ENCODE peak calls at places on chromosomes 6 and 20, in ten cellular contexts. One of them, this sample, is unnamed.

GRCh38 chr6:83893024-83893423 is 33.5 kb downstream of the CYB5R4 start:
- DNase-seq in GM20000: no peak
- DNase-seq in hypothalamus: no peak
- DNase-seq in Caki2: no peak
- DNase-seq in heart left ventricle: no peak
- DNase-seq in NCI-H1092: no peak
- DNase-seq in NCI-H510A treated with DMSO at 0.1 percent for 48 hours: peak
- DNase-seq in nucleus accumbens: no peak
- DNase-seq in glutamatergic neuron: no peak
- DNase-seq in stomach: no peak
- DNase-seq in this sample: no peak

GRCh38 chr6:168126566-168127383 is 47.8 kb upstream of the FRMD1 start:
- DNase-seq in GM20000: no peak
- DNase-seq in hypothalamus: no peak
- DNase-seq in Caki2: no peak
- DNase-seq in heart left ventricle: no peak
- DNase-seq in NCI-H1092: no peak
- DNase-seq in NCI-H510A treated with DMSO at 0.1 percent for 48 hours: no peak
- DNase-seq in nucleus accumbens: no peak
- DNase-seq in glutamatergic neuron: no peak
- DNase-seq in stomach: no peak
- DNase-seq in this sample: no peak

GRCh38 chr6:134550604-134551003 is 232.7 kb upstream of the SGK1 start:
- DNase-seq in GM20000: no peak
- DNase-seq in hypothalamus: no peak
- DNase-seq in Caki2: no peak
- DNase-seq in heart left ventricle: no peak
- DNase-seq in NCI-H1092: no peak
- DNase-seq in NCI-H510A treated with DMSO at 0.1 percent for 48 hours: no peak
- DNase-seq in nucleus accumbens: no peak
- DNase-seq in glutamatergic neuron: no peak
- DNase-seq in stomach: no peak
- DNase-seq in this sample: no peak

GRCh38 chr6:170151235-170152110 is 139.4 kb downstream of the DLL1 start:
- DNase-seq in GM20000: no peak
- DNase-seq in hypothalamus: no peak
- DNase-seq in Caki2: no peak
- DNase-seq in heart left ventricle: peak
- DNase-seq in NCI-H1092: no peak
- DNase-seq in NCI-H510A treated with DMSO at 0.1 percent for 48 hours: peak
- DNase-seq in nucleus accumbens: no peak
- DNase-seq in glutamatergic neuron: no peak
- DNase-seq in stomach: no peak
- DNase-seq in this sample: no peak

GRCh38 chr6:36769676-36770499 is 69.4 kb downstream of the CPNE5 start:
- DNase-seq in GM20000: no peak
- DNase-seq in hypothalamus: no peak
- DNase-seq in Caki2: no peak
- DNase-seq in heart left ventricle: no peak
- DNase-seq in NCI-H1092: no peak
- DNase-seq in NCI-H510A treated with DMSO at 0.1 percent for 48 hours: no peak
- DNase-seq in nucleus accumbens: no peak
- DNase-seq in glutamatergic neuron: no peak
- DNase-seq in stomach: peak
- DNase-seq in this sample: peak

GRCh38 chr20:48578397-48579098 is 249.3 kb downstream of the PREX1 start:
- DNase-seq in GM20000: no peak
- DNase-seq in hypothalamus: no peak
- DNase-seq in Caki2: no peak
- DNase-seq in heart left ventricle: no peak
- DNase-seq in NCI-H1092: no peak
- DNase-seq in NCI-H510A treated with DMSO at 0.1 percent for 48 hours: no peak
- DNase-seq in nucleus accumbens: no peak
- DNase-seq in glutamatergic neuron: no peak
- DNase-seq in stomach: no peak
- DNase-seq in this sample: no peak

GRCh38 chr6:53547166-53547814 is 2.4 kb upstream of the GCLC start:
- DNase-seq in GM20000: no peak
- DNase-seq in hypothalamus: peak
- DNase-seq in Caki2: no peak
- DNase-seq in heart left ventricle: no peak
- DNase-seq in NCI-H1092: peak
- DNase-seq in NCI-H510A treated with DMSO at 0.1 percent for 48 hours: peak
- DNase-seq in nucleus accumbens: no peak
- DNase-seq in glutamatergic neuron: no peak
- DNase-seq in stomach: no peak
- DNase-seq in this sample: no peak

GRCh38 chr20:50580842-50581544 is 70.8 kb downstream of the PTPN1 start:
- DNase-seq in GM20000: no peak
- DNase-seq in hypothalamus: no peak
- DNase-seq in Caki2: no peak
- DNase-seq in heart left ventricle: no peak
- DNase-seq in NCI-H1092: no peak
- DNase-seq in NCI-H510A treated with DMSO at 0.1 percent for 48 hours: no peak
- DNase-seq in nucleus accumbens: no peak
- DNase-seq in glutamatergic neuron: no peak
- DNase-seq in stomach: no peak
- DNase-seq in this sample: no peak

GRCh38 chr6:137415127-137415833 is 78.9 kb downstream of the OLIG3 start:
- DNase-seq in GM20000: peak
- DNase-seq in hypothalamus: peak
- DNase-seq in Caki2: no peak
- DNase-seq in heart left ventricle: peak
- DNase-seq in NCI-H1092: no peak
- DNase-seq in NCI-H510A treated with DMSO at 0.1 percent for 48 hours: no peak
- DNase-seq in nucleus accumbens: peak
- DNase-seq in glutamatergic neuron: peak
- DNase-seq in stomach: peak
- DNase-seq in this sample: peak

GRCh38 chr6:159170333-159170672 is 1.1 kb downstream of the FNDC1 start:
- DNase-seq in GM20000: no peak
- DNase-seq in hypothalamus: no peak
- DNase-seq in Caki2: no peak
- DNase-seq in heart left ventricle: no peak
- DNase-seq in NCI-H1092: no peak
- DNase-seq in NCI-H510A treated with DMSO at 0.1 percent for 48 hours: no peak
- DNase-seq in nucleus accumbens: no peak
- DNase-seq in glutamatergic neuron: no peak
- DNase-seq in stomach: no peak
- DNase-seq in this sample: no peak

GRCh38 chr6:103273048-103273447 is 1586.7 kb downstream of the HACE1 start:
- DNase-seq in GM20000: peak
- DNase-seq in hypothalamus: no peak
- DNase-seq in Caki2: no peak
- DNase-seq in heart left ventricle: no peak
- DNase-seq in NCI-H1092: no peak
- DNase-seq in NCI-H510A treated with DMSO at 0.1 percent for 48 hours: no peak
- DNase-seq in nucleus accumbens: no peak
- DNase-seq in glutamatergic neuron: no peak
- DNase-seq in stomach: no peak
- DNase-seq in this sample: no peak

GRCh38 chr6:133456439-133456838 is 215.3 kb downstream of the EYA4 start:
- DNase-seq in GM20000: no peak
- DNase-seq in hypothalamus: no peak
- DNase-seq in Caki2: no peak
- DNase-seq in heart left ventricle: no peak
- DNase-seq in NCI-H1092: no peak
- DNase-seq in NCI-H510A treated with DMSO at 0.1 percent for 48 hours: no peak
- DNase-seq in nucleus accumbens: no peak
- DNase-seq in glutamatergic neuron: no peak
- DNase-seq in stomach: no peak
- DNase-seq in this sample: no peak

GRCh38 chr6:72083976-72084375 is 197.6 kb downstream of the RIMS1 start:
- DNase-seq in GM20000: no peak
- DNase-seq in hypothalamus: no peak
- DNase-seq in Caki2: no peak
- DNase-seq in heart left ventricle: no peak
- DNase-seq in NCI-H1092: no peak
- DNase-seq in NCI-H510A treated with DMSO at 0.1 percent for 48 hours: no peak
- DNase-seq in nucleus accumbens: no peak
- DNase-seq in glutamatergic neuron: no peak
- DNase-seq in stomach: no peak
- DNase-seq in this sample: no peak

GRCh38 chr20:37990571-37991151 is 42.6 kb downstream of the TTI1 start:
- DNase-seq in GM20000: peak
- DNase-seq in hypothalamus: no peak
- DNase-seq in Caki2: no peak
- DNase-seq in heart left ventricle: peak
- DNase-seq in NCI-H1092: no peak
- DNase-seq in NCI-H510A treated with DMSO at 0.1 percent for 48 hours: peak
- DNase-seq in nucleus accumbens: no peak
- DNase-seq in glutamatergic neuron: no peak
- DNase-seq in stomach: peak
- DNase-seq in this sample: peak

GRCh38 chr20:64247312-64247627 is 8.3 kb upstream of the PCMTD2 start:
- DNase-seq in GM20000: no peak
- DNase-seq in hypothalamus: no peak
- DNase-seq in Caki2: no peak
- DNase-seq in heart left ventricle: no peak
- DNase-seq in NCI-H1092: no peak
- DNase-seq in NCI-H510A treated with DMSO at 0.1 percent for 48 hours: no peak
- DNase-seq in nucleus accumbens: no peak
- DNase-seq in glutamatergic neuron: no peak
- DNase-seq in stomach: peak
- DNase-seq in this sample: peak

GRCh38 chr6:141914646-141915045 is 218.1 kb upstream of the GJE1 start:
- DNase-seq in GM20000: no peak
- DNase-seq in hypothalamus: no peak
- DNase-seq in Caki2: no peak
- DNase-seq in heart left ventricle: no peak
- DNase-seq in NCI-H1092: no peak
- DNase-seq in NCI-H510A treated with DMSO at 0.1 percent for 48 hours: no peak
- DNase-seq in nucleus accumbens: no peak
- DNase-seq in glutamatergic neuron: no peak
- DNase-seq in stomach: no peak
- DNase-seq in this sample: no peak

GRCh38 chr6:44627879-44628271 is 240.4 kb downstream of the CDC5L start:
- DNase-seq in GM20000: no peak
- DNase-seq in hypothalamus: no peak
- DNase-seq in Caki2: no peak
- DNase-seq in heart left ventricle: no peak
- DNase-seq in NCI-H1092: no peak
- DNase-seq in NCI-H510A treated with DMSO at 0.1 percent for 48 hours: no peak
- DNase-seq in nucleus accumbens: no peak
- DNase-seq in glutamatergic neuron: no peak
- DNase-seq in stomach: no peak
- DNase-seq in this sample: no peak

GRCh38 chr20:61958773-61959172 is 106.9 kb downstream of the TAF4 start:
- DNase-seq in GM20000: no peak
- DNase-seq in hypothalamus: no peak
- DNase-seq in Caki2: no peak
- DNase-seq in heart left ventricle: no peak
- DNase-seq in NCI-H1092: no peak
- DNase-seq in NCI-H510A treated with DMSO at 0.1 percent for 48 hours: no peak
- DNase-seq in nucleus accumbens: no peak
- DNase-seq in glutamatergic neuron: no peak
- DNase-seq in stomach: no peak
- DNase-seq in this sample: peak

GRCh38 chr20:41436679-41437078 is 70.1 kb upstream of the EMILIN3 start:
- DNase-seq in GM20000: no peak
- DNase-seq in hypothalamus: no peak
- DNase-seq in Caki2: no peak
- DNase-seq in heart left ventricle: no peak
- DNase-seq in NCI-H1092: no peak
- DNase-seq in NCI-H510A treated with DMSO at 0.1 percent for 48 hours: no peak
- DNase-seq in nucleus accumbens: no peak
- DNase-seq in glutamatergic neuron: no peak
- DNase-seq in stomach: no peak
- DNase-seq in this sample: no peak

This sample was measured in adrenal gland.